ENCODE peak calls at places on chromosomes 4 and X, in eight cellular contexts. One of them, this sample, is unnamed.

GRCh38 chr4:152803541-152803940 is 23.8 kb downstream of the ARFIP1 start:
- DNase-seq in endodermal cell: no peak
- DNase-seq in WERI-Rb-1: no peak
- DNase-seq in activated T-cell treated with anti-CD3 and anti-CD28 coated beads for 24 hours: no peak
- DNase-seq in A172: no peak
- DNase-seq in GM04504: no peak
- DNase-seq in adipocyte: no peak
- DNase-seq in EH: no peak
- DNase-seq in this sample: no peak

GRCh38 chr4:159227984-159228383 is 125.1 kb downstream of the RAPGEF2 start:
- DNase-seq in endodermal cell: peak
- DNase-seq in WERI-Rb-1: no peak
- DNase-seq in activated T-cell treated with anti-CD3 and anti-CD28 coated beads for 24 hours: no peak
- DNase-seq in A172: peak
- DNase-seq in GM04504: no peak
- DNase-seq in adipocyte: peak
- DNase-seq in EH: peak
- DNase-seq in this sample: peak

GRCh38 chr4:8227201-8227770 is 28.2 kb downstream of the SH3TC1 start:
- DNase-seq in endodermal cell: no peak
- DNase-seq in WERI-Rb-1: no peak
- DNase-seq in activated T-cell treated with anti-CD3 and anti-CD28 coated beads for 24 hours: no peak
- DNase-seq in A172: no peak
- DNase-seq in GM04504: no peak
- DNase-seq in adipocyte: no peak
- DNase-seq in EH: no peak
- DNase-seq in this sample: no peak

GRCh38 chr4:85039526-85039925 is 73.0 kb upstream of the WDFY3 start:
- DNase-seq in endodermal cell: no peak
- DNase-seq in WERI-Rb-1: no peak
- DNase-seq in activated T-cell treated with anti-CD3 and anti-CD28 coated beads for 24 hours: no peak
- DNase-seq in A172: no peak
- DNase-seq in GM04504: peak
- DNase-seq in adipocyte: peak
- DNase-seq in EH: peak
- DNase-seq in this sample: peak

GRCh38 chr4:122821097-122821496 is 5.5 kb upstream of the FGF2 start:
- DNase-seq in endodermal cell: no peak
- DNase-seq in WERI-Rb-1: no peak
- DNase-seq in activated T-cell treated with anti-CD3 and anti-CD28 coated beads for 24 hours: no peak
- DNase-seq in A172: no peak
- DNase-seq in GM04504: no peak
- DNase-seq in adipocyte: no peak
- DNase-seq in EH: no peak
- DNase-seq in this sample: no peak

GRCh38 chrX:109172091-109172602 is 309.7 kb downstream of the GUCY2F start:
- DNase-seq in endodermal cell: no peak
- DNase-seq in WERI-Rb-1: no peak
- DNase-seq in activated T-cell treated with anti-CD3 and anti-CD28 coated beads for 24 hours: no peak
- DNase-seq in A172: no peak
- DNase-seq in GM04504: no peak
- DNase-seq in adipocyte: no peak
- DNase-seq in EH: no peak
- DNase-seq in this sample: no peak

GRCh38 chr4:147899512-147899911 is 167.6 kb downstream of the ARHGAP10 start:
- DNase-seq in endodermal cell: no peak
- DNase-seq in WERI-Rb-1: no peak
- DNase-seq in activated T-cell treated with anti-CD3 and anti-CD28 coated beads for 24 hours: no peak
- DNase-seq in A172: no peak
- DNase-seq in GM04504: no peak
- DNase-seq in adipocyte: peak
- DNase-seq in EH: peak
- DNase-seq in this sample: peak

GRCh38 chrX:40140706-40141499 is 43.1 kb upstream of the BCOR start:
- DNase-seq in endodermal cell: peak
- DNase-seq in WERI-Rb-1: no peak
- DNase-seq in activated T-cell treated with anti-CD3 and anti-CD28 coated beads for 24 hours: no peak
- DNase-seq in A172: no peak
- DNase-seq in GM04504: no peak
- DNase-seq in adipocyte: peak
- DNase-seq in EH: peak
- DNase-seq in this sample: peak

GRCh38 chr4:147924604-147925412 is 192.9 kb downstream of the ARHGAP10 start:
- DNase-seq in endodermal cell: peak
- DNase-seq in WERI-Rb-1: peak
- DNase-seq in activated T-cell treated with anti-CD3 and anti-CD28 coated beads for 24 hours: no peak
- DNase-seq in A172: peak
- DNase-seq in GM04504: peak
- DNase-seq in adipocyte: peak
- DNase-seq in EH: peak
- DNase-seq in this sample: peak

GRCh38 chr4:41169256-41169655 is 45.1 kb downstream of the APBB2 start:
- DNase-seq in endodermal cell: no peak
- DNase-seq in WERI-Rb-1: no peak
- DNase-seq in activated T-cell treated with anti-CD3 and anti-CD28 coated beads for 24 hours: no peak
- DNase-seq in A172: no peak
- DNase-seq in GM04504: no peak
- DNase-seq in adipocyte: no peak
- DNase-seq in EH: no peak
- DNase-seq in this sample: no peak

GRCh38 chr4:26351685-26352084 is 30.9 kb downstream of the RBPJ start:
- DNase-seq in endodermal cell: no peak
- DNase-seq in WERI-Rb-1: no peak
- DNase-seq in activated T-cell treated with anti-CD3 and anti-CD28 coated beads for 24 hours: no peak
- DNase-seq in A172: no peak
- DNase-seq in GM04504: no peak
- DNase-seq in adipocyte: no peak
- DNase-seq in EH: no peak
- DNase-seq in this sample: no peak

GRCh38 chr4:153497091-153497531 is 31.0 kb downstream of the TMEM131L start:
- DNase-seq in endodermal cell: peak
- DNase-seq in WERI-Rb-1: no peak
- DNase-seq in activated T-cell treated with anti-CD3 and anti-CD28 coated beads for 24 hours: peak
- DNase-seq in A172: peak
- DNase-seq in GM04504: no peak
- DNase-seq in adipocyte: no peak
- DNase-seq in EH: peak
- DNase-seq in this sample: no peak

GRCh38 chr4:101279377-101279871 is 67.9 kb downstream of the PPP3CA start:
- DNase-seq in endodermal cell: no peak
- DNase-seq in WERI-Rb-1: no peak
- DNase-seq in activated T-cell treated with anti-CD3 and anti-CD28 coated beads for 24 hours: no peak
- DNase-seq in A172: peak
- DNase-seq in GM04504: peak
- DNase-seq in adipocyte: peak
- DNase-seq in EH: peak
- DNase-seq in this sample: peak

GRCh38 chr4:2806392-2807355 is 13.8 kb downstream of the SH3BP2 start:
- DNase-seq in endodermal cell: no peak
- DNase-seq in WERI-Rb-1: no peak
- DNase-seq in activated T-cell treated with anti-CD3 and anti-CD28 coated beads for 24 hours: no peak
- DNase-seq in A172: no peak
- DNase-seq in GM04504: no peak
- DNase-seq in adipocyte: peak
- DNase-seq in EH: peak
- DNase-seq in this sample: no peak

GRCh38 chrX:15915959-15916703 is 61.5 kb upstream of the AP1S2 start:
- DNase-seq in endodermal cell: no peak
- DNase-seq in WERI-Rb-1: no peak
- DNase-seq in activated T-cell treated with anti-CD3 and anti-CD28 coated beads for 24 hours: no peak
- DNase-seq in A172: peak
- DNase-seq in GM04504: no peak
- DNase-seq in adipocyte: no peak
- DNase-seq in EH: no peak
- DNase-seq in this sample: no peak

GRCh38 chr4:40492747-40493146 is 136.9 kb downstream of the RBM47 start:
- DNase-seq in endodermal cell: no peak
- DNase-seq in WERI-Rb-1: no peak
- DNase-seq in activated T-cell treated with anti-CD3 and anti-CD28 coated beads for 24 hours: no peak
- DNase-seq in A172: no peak
- DNase-seq in GM04504: no peak
- DNase-seq in adipocyte: no peak
- DNase-seq in EH: no peak
- DNase-seq in this sample: peak

GRCh38 chrX:45743081-45743533 is 542.4 kb upstream of the DIPK2B start:
- DNase-seq in endodermal cell: peak
- DNase-seq in WERI-Rb-1: peak
- DNase-seq in activated T-cell treated with anti-CD3 and anti-CD28 coated beads for 24 hours: no peak
- DNase-seq in A172: peak
- DNase-seq in GM04504: peak
- DNase-seq in adipocyte: no peak
- DNase-seq in EH: peak
- DNase-seq in this sample: peak

GRCh38 chr4:20028694-20029093 is 223.0 kb upstream of the SLIT2 start:
- DNase-seq in endodermal cell: no peak
- DNase-seq in WERI-Rb-1: no peak
- DNase-seq in activated T-cell treated with anti-CD3 and anti-CD28 coated beads for 24 hours: no peak
- DNase-seq in A172: peak
- DNase-seq in GM04504: no peak
- DNase-seq in adipocyte: peak
- DNase-seq in EH: peak
- DNase-seq in this sample: no peak

GRCh38 chrX:110145854-110146253 is 142.9 kb downstream of the TMEM164 start:
- DNase-seq in endodermal cell: peak
- DNase-seq in WERI-Rb-1: no peak
- DNase-seq in activated T-cell treated with anti-CD3 and anti-CD28 coated beads for 24 hours: peak
- DNase-seq in A172: peak
- DNase-seq in GM04504: no peak
- DNase-seq in adipocyte: peak
- DNase-seq in EH: peak
- DNase-seq in this sample: peak

GRCh38 chr4:168097161-168097560 is 4.8 kb downstream of the ANXA10 start:
- DNase-seq in endodermal cell: no peak
- DNase-seq in WERI-Rb-1: no peak
- DNase-seq in activated T-cell treated with anti-CD3 and anti-CD28 coated beads for 24 hours: no peak
- DNase-seq in A172: no peak
- DNase-seq in GM04504: no peak
- DNase-seq in adipocyte: peak
- DNase-seq in EH: peak
- DNase-seq in this sample: no peak

GRCh38 chrX:121307441-121307840 is 260.0 kb downstream of the GLUD2 start:
- DNase-seq in endodermal cell: no peak
- DNase-seq in WERI-Rb-1: no peak
- DNase-seq in activated T-cell treated with anti-CD3 and anti-CD28 coated beads for 24 hours: no peak
- DNase-seq in A172: no peak
- DNase-seq in GM04504: no peak
- DNase-seq in adipocyte: no peak
- DNase-seq in EH: no peak
- DNase-seq in this sample: no peak

GRCh38 chr4:70556856-70557255 is 35.2 kb upstream of the AMBN start:
- DNase-seq in endodermal cell: no peak
- DNase-seq in WERI-Rb-1: no peak
- DNase-seq in activated T-cell treated with anti-CD3 and anti-CD28 coated beads for 24 hours: no peak
- DNase-seq in A172: peak
- DNase-seq in GM04504: no peak
- DNase-seq in adipocyte: peak
- DNase-seq in EH: no peak
- DNase-seq in this sample: no peak

GRCh38 chr4:2798399-2799301 is 5.8 kb downstream of the SH3BP2 start:
- DNase-seq in endodermal cell: no peak
- DNase-seq in WERI-Rb-1: peak
- DNase-seq in activated T-cell treated with anti-CD3 and anti-CD28 coated beads for 24 hours: no peak
- DNase-seq in A172: peak
- DNase-seq in GM04504: no peak
- DNase-seq in adipocyte: no peak
- DNase-seq in EH: no peak
- DNase-seq in this sample: peak

GRCh38 chrX:63855896-63856295 is 70.9 kb upstream of the ARHGEF9 start:
- DNase-seq in endodermal cell: no peak
- DNase-seq in WERI-Rb-1: no peak
- DNase-seq in activated T-cell treated with anti-CD3 and anti-CD28 coated beads for 24 hours: no peak
- DNase-seq in A172: no peak
- DNase-seq in GM04504: peak
- DNase-seq in adipocyte: peak
- DNase-seq in EH: peak
- DNase-seq in this sample: no peak

GRCh38 chrX:69158166-69159040 is 6.8 kb downstream of the PJA1 start:
- DNase-seq in endodermal cell: peak
- DNase-seq in WERI-Rb-1: peak
- DNase-seq in activated T-cell treated with anti-CD3 and anti-CD28 coated beads for 24 hours: no peak
- DNase-seq in A172: peak
- DNase-seq in GM04504: no peak
- DNase-seq in adipocyte: peak
- DNase-seq in EH: peak
- DNase-seq in this sample: peak

GRCh38 chr4:127870688-127871087 is 10.0 kb upstream of the PLK4 start:
- DNase-seq in endodermal cell: no peak
- DNase-seq in WERI-Rb-1: no peak
- DNase-seq in activated T-cell treated with anti-CD3 and anti-CD28 coated beads for 24 hours: no peak
- DNase-seq in A172: peak
- DNase-seq in GM04504: peak
- DNase-seq in adipocyte: peak
- DNase-seq in EH: peak
- DNase-seq in this sample: peak

GRCh38 chr4:184514121-184514988 is 40.0 kb upstream of the IRF2 start:
- DNase-seq in endodermal cell: peak
- DNase-seq in WERI-Rb-1: no peak
- DNase-seq in activated T-cell treated with anti-CD3 and anti-CD28 coated beads for 24 hours: peak
- DNase-seq in A172: peak
- DNase-seq in GM04504: peak
- DNase-seq in adipocyte: peak
- DNase-seq in EH: peak
- DNase-seq in this sample: peak

GRCh38 chr4:99510721-99511120 is at the start of gene C4orf17:
- DNase-seq in endodermal cell: no peak
- DNase-seq in WERI-Rb-1: no peak
- DNase-seq in activated T-cell treated with anti-CD3 and anti-CD28 coated beads for 24 hours: no peak
- DNase-seq in A172: no peak
- DNase-seq in GM04504: no peak
- DNase-seq in adipocyte: no peak
- DNase-seq in EH: no peak
- DNase-seq in this sample: no peak

GRCh38 chr4:8371251-8371995 is 69.1 kb downstream of the ACOX3 start:
- DNase-seq in endodermal cell: no peak
- DNase-seq in WERI-Rb-1: no peak
- DNase-seq in activated T-cell treated with anti-CD3 and anti-CD28 coated beads for 24 hours: no peak
- DNase-seq in A172: no peak
- DNase-seq in GM04504: no peak
- DNase-seq in adipocyte: no peak
- DNase-seq in EH: peak
- DNase-seq in this sample: no peak

GRCh38 chr4:23789765-23790164 is 100.1 kb downstream of the PPARGC1A start:
- DNase-seq in endodermal cell: no peak
- DNase-seq in WERI-Rb-1: no peak
- DNase-seq in activated T-cell treated with anti-CD3 and anti-CD28 coated beads for 24 hours: no peak
- DNase-seq in A172: peak
- DNase-seq in GM04504: peak
- DNase-seq in adipocyte: no peak
- DNase-seq in EH: peak
- DNase-seq in this sample: peak

GRCh38 chr4:102143433-102143832 is 201.8 kb downstream of the SLC39A8 start:
- DNase-seq in endodermal cell: no peak
- DNase-seq in WERI-Rb-1: no peak
- DNase-seq in activated T-cell treated with anti-CD3 and anti-CD28 coated beads for 24 hours: no peak
- DNase-seq in A172: no peak
- DNase-seq in GM04504: no peak
- DNase-seq in adipocyte: no peak
- DNase-seq in EH: no peak
- DNase-seq in this sample: no peak